ENCODE peak calls at places on chromosomes 13 and 19, in five cellular contexts. X is choroid plexus epithelial cell, U is AG09319, F is IMR-90, K is Panc1. M is an unnamed sample.

GRCh38 chr13:38308736-38309135 is 40.9 kb upstream of the UFM1 start:
- DNase-seq in X (peak), U (peak), F (peak), K (no peak), M (no peak)

GRCh38 chr13:97621025-97621424 is 187.1 kb downstream of the RAP2A start:
- DNase-seq in X (no peak), U (no peak), F (no peak), K (no peak), M (no peak)

GRCh38 chr19:38266981-38267597 is 2.7 kb downstream of the SPINT2 start:
- DNase-seq in X (peak), U (no peak), F (peak), K (no peak), M (no peak)

GRCh38 chr19:3682741-3683404 is 17.4 kb downstream of the PIP5K1C start:
- DNase-seq in X (peak), U (no peak), F (peak), K (no peak), M (peak)

GRCh38 chr19:14406645-14407331 is 12.4 kb downstream of the DDX39A start:
- DNase-seq in X (no peak), U (no peak), F (no peak), K (no peak), M (no peak)

GRCh38 chr13:87147076-87147475 is 524.1 kb upstream of the SLITRK5 start:
- DNase-seq in X (peak), U (peak), F (peak), K (no peak), M (no peak)

GRCh38 chr13:87322386-87322785 is 348.8 kb upstream of the SLITRK5 start:
- DNase-seq in X (no peak), U (no peak), F (no peak), K (no peak), M (no peak)

GRCh38 chr19:2081873-2082810 is 14.0 kb downstream of the MOB3A start:
- DNase-seq in X (no peak), U (no peak), F (no peak), K (no peak), M (no peak)

GRCh38 chr19:39405930-39406655 is 554 bp upstream of the ZFP36 start:
- DNase-seq in X (peak), U (no peak), F (no peak), K (peak), M (no peak)

GRCh38 chr19:19224852-19225494 is 13.2 kb downstream of the NCAN start:
- DNase-seq in X (peak), U (peak), F (peak), K (no peak), M (no peak)

GRCh38 chr19:41646589-41647204 is 19.8 kb upstream of the CEACAM4 start:
- DNase-seq in X (peak), U (no peak), F (no peak), K (no peak), M (no peak)

GRCh38 chr19:6828698-6829633 is 56.5 kb downstream of the VAV1 start:
- DNase-seq in X (no peak), U (no peak), F (no peak), K (no peak), M (no peak)

GRCh38 chr13:113789167-113789566 is 30.1 kb downstream of the TMEM255B start:
- DNase-seq in X (no peak), U (no peak), F (no peak), K (no peak), M (no peak)

GRCh38 chr13:105196052-105196451 is 1339.4 kb downstream of the EFNB2 start:
- DNase-seq in X (peak), U (no peak), F (peak), K (no peak), M (no peak)

GRCh38 chr19:48393559-48394330 is at the start of gene GRIN2D:
- DNase-seq in X (peak), U (no peak), F (peak), K (no peak), M (no peak)

GRCh38 chr19:8506402-8506957 is 4.0 kb upstream of the PRAM1 start:
- DNase-seq in X (no peak), U (no peak), F (no peak), K (no peak), M (no peak)
- TF ChIP-seq CTCF in X (no peak), U (no peak), F (no peak), K (peak), M (no peak)

GRCh38 chr13:49569993-49570689 is 15.2 kb downstream of the RCBTB1 start:
- DNase-seq in X (no peak), U (no peak), F (no peak), K (no peak), M (no peak)

GRCh38 chr13:49567501-49567900 is 17.9 kb downstream of the RCBTB1 start:
- DNase-seq in X (no peak), U (no peak), F (no peak), K (no peak), M (no peak)

DNA sequence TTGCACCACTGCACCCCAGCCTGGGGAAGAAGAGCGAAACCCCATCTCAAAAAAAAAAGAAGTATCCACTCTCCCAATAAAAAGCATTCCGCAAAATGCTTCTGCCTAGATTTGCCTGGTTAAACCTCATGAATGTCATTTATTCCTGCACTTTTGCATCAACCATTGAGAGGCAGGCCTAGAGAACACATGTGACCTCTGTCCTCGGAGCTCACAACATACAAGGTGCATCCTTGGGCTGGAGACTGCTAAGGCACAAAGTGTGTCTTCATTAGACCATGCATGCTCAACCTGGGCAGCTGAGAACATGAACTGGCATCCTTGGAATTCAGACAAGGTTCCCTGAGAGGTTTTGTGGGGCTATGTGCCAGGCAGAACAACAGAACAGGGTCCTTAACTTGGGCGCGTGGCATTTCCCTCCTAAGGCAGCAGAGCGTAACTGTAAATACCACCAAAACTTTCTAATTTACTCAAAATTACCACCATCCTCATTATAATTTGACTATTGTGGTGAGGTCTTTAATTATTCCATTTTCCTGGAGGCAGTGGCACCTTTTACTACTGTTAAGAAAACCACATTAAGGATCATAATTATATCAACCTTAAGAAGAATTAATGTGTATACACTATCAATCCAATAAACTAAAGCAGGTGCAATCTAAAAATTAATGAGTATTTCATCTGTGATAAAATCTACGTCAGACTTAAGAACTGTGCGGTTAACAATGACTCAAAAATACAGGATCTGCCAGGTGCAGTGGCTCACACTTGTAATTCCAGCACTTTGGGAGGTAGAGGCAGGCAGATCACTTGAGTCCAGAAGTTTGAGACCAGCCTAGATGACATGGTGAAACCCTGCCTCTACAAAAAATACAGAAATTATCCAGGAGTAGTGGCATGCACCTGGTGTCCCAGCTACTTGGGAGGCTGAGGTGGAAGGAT is 13.8 kb downstream of the RCBTB1 start:
- DNase-seq in X (no peak), U (no peak), F (no peak), K (no peak), M (no peak)
- TF ChIP-seq CTCF in X (no peak), U (no peak), F (no peak), K (no peak), M (no peak)

GRCh38 chr13:71067164-71067815 is 799.7 kb downstream of the DACH1 start:
- DNase-seq in X (peak), U (no peak), F (no peak), K (no peak), M (no peak)
- TF ChIP-seq CTCF in X (no peak), U (no peak), F (no peak), K (no peak), M (no peak)

DNA sequence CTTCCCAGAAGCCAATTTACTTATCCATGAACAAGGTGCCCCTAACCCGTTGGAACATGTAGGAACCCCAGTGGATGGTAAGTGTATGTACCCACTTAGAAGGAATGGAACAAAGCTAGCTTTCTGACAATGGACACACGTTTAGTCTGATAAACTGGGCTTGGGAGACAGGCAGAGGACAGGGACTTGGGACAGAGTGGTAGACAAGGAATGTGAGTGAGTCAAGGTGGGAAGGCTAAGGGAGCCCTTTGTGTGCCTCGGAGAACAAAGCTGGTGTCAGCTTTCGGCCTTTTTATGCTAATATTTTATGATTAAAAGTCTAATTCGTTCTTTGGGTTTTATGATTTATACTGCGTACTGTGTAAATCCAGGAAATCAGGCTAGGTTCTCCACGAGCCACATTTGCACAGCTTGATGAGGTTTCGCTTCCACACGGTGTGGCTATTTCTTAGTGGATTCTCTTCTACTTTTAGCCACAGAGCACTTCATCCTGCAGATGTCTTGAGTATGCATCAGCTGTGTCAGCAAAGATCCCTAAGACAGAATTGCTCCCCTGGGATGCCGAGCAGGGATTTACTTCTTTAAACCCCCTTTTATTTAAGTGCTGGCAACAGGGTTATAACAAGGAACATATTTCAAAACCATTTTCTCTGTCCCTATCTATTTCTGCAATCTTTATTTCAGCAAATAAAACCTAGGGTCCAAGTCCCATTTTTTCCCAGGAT is 258.5 kb downstream of the DLEU7 start:
- DNase-seq in X (no peak), U (no peak), F (no peak), K (no peak), M (no peak)
- TF ChIP-seq CTCF in X (no peak), U (no peak), F (no peak), K (no peak), M (no peak)

M was measured in osteocyte.